ENCODE peak calls at places on chromosomes 5 and 9, in four cellular contexts. Z is glutamatergic neuron; O is activated CD8-positive, alpha-beta memory T cell treated with anti-CD3 and anti-CD28 coated beads for 4 hours; K is effector CD8-positive, alpha-beta T cell. H is an unnamed sample.

GRCh38 chr5:23223846-23224245 is 283.6 kb upstream of the PRDM9 start:
- DNase-seq in O (no peak), K (no peak), Z (no peak), H (peak)

GRCh38 chr9:78218890-78219289 is 17.0 kb upstream of the CEP78 start:
- DNase-seq in Z (no peak), K (no peak), O (no peak), H (no peak)

GRCh38 chr5:145237843-145238242 is 597.3 kb downstream of the PRELID2 start:
- DNase-seq in O (no peak), K (no peak), Z (peak), H (peak)

GRCh38 chr5:139649082-139649991 is 1.2 kb downstream of the CXXC5 start:
- DNase-seq in Z (peak), K (no peak), O (no peak), H (no peak)

GRCh38 chr9:104991144-104991953 is 63.4 kb upstream of the ABCA1 start:
- DNase-seq in O (peak), K (peak), Z (peak), H (peak)

GRCh38 chr9:91187311-91187964 is 174.3 kb downstream of the AUH start:
- DNase-seq in O (no peak), K (no peak), Z (no peak), H (no peak)

GRCh38 chr9:134962065-134962997 is 44.6 kb upstream of the FCN1 start:
- DNase-seq in K (no peak), Z (no peak), O (no peak), H (no peak)

GRCh38 chr9:135586601-135587109 is 25.1 kb downstream of the PAEP start:
- DNase-seq in Z (no peak), K (no peak), O (no peak), H (no peak)

GRCh38 chr9:113219186-113219936 is 1.7 kb downstream of the FKBP15 start:
- DNase-seq in O (no peak), K (no peak), Z (no peak), H (no peak)

GRCh38 chr9:92671323-92671722 is 1.4 kb upstream of the IPPK start:
- DNase-seq in Z (no peak), K (no peak), O (no peak), H (peak)

GRCh38 chr9:38022203-38022602 is 46.8 kb downstream of the SHB start:
- DNase-seq in O (no peak), K (no peak), Z (no peak), H (no peak)

GRCh38 chr9:134046894-134047681 is 20.7 kb downstream of the BRD3 start:
- DNase-seq in K (no peak), Z (no peak), O (no peak), H (no peak)

GRCh38 chr5:176133877-176134276 is 104.3 kb upstream of the SIMC1 start:
- DNase-seq in Z (no peak), O (no peak), K (no peak), H (no peak)

GRCh38 chr5:44665101-44665701 is 143.5 kb upstream of the MRPS30 start:
- DNase-seq in Z (no peak), K (no peak), O (no peak), H (peak)

GRCh38 chr5:81068063-81068462 is 107.9 kb downstream of the RASGRF2 start:
- DNase-seq in Z (no peak), O (no peak), K (no peak), H (no peak)

GRCh38 chr5:163347671-163348070 is 89.7 kb upstream of the CCNG1 start:
- DNase-seq in O (peak), K (peak), Z (peak), H (peak)

GRCh38 chr5:143001764-143002351 is 231.7 kb downstream of the ARHGAP26 start:
- DNase-seq in Z (no peak), O (no peak), K (no peak), H (peak)

GRCh38 chr9:134775552-134775951 is 105.1 kb upstream of the FCN2 start:
- DNase-seq in K (no peak), Z (no peak), O (no peak), H (no peak)

GRCh38 chr9:72527801-72528195 is 6.4 kb downstream of the TMC1 start:
- DNase-seq in K (no peak), Z (no peak), O (no peak), H (no peak)

GRCh38 chr9:136671646-136672430 is 9.1 kb downstream of the EGFL7 start:
- DNase-seq in Z (peak), O (no peak), K (peak), H (peak)

GRCh38 chr5:79133121-79133656 is 21.6 kb downstream of the BHMT start:
- DNase-seq in K (no peak), O (no peak), Z (no peak), H (peak)

GRCh38 chr9:121183666-121184423 is 17.8 kb downstream of the RAB14 start:
- DNase-seq in O (no peak), Z (no peak), K (no peak), H (no peak)

GRCh38 chr5:79947486-79948023 is 43.5 kb downstream of the MTX3 start:
- DNase-seq in O (no peak), K (no peak), Z (no peak), H (no peak)

GRCh38 chr5:129098488-129099183 is 4.1 kb downstream of the ISOC1 start:
- DNase-seq in K (no peak), Z (no peak), O (no peak), H (peak)

GRCh38 chr9:63859475-63860215 is 1425.4 kb downstream of the FOXD4L5 start:
- DNase-seq in O (no peak), Z (no peak), K (no peak), H (no peak)

GRCh38 chr5:179731791-179732411 is 721 bp upstream of the MAML1 start:
- DNase-seq in Z (no peak), O (no peak), K (no peak), H (peak)

GRCh38 chr5:177303121-177303924 is at the start of the genes PRELID1 and RAB24:
- DNase-seq in K (peak), Z (peak), O (peak), H (peak)

GRCh38 chr5:91386120-91386519 is 3.0 kb upstream of the ARRDC3 start:
- DNase-seq in Z (no peak), K (no peak), O (no peak), H (no peak)

GRCh38 chr9:3433754-3434153 is 92.0 kb downstream of the RFX3 start:
- DNase-seq in O (no peak), Z (no peak), K (no peak), H (no peak)

GRCh38 chr5:67972027-67972822 is 243.3 kb upstream of the PIK3R1 start:
- DNase-seq in Z (no peak), O (no peak), K (no peak), H (no peak)